ENCODE peak calls at places on chromosomes 16 and 17, in four cellular contexts. X, V, M and K are unnamed samples.

GRCh38 chr16:22425036-22425801 is 50.8 kb upstream of the CDR2 start:
- DNase-seq in X (no peak), V (no peak), M (no peak), K (no peak)

GRCh38 chr17:17896746-17897145 is 60.0 kb upstream of the SREBF1 start:
- DNase-seq in X (no peak), V (no peak), M (no peak), K (no peak)

GRCh38 chr17:32161506-32162365 is 19.4 kb downstream of the RHOT1 start:
- DNase-seq in X (no peak), V (no peak), M (no peak), K (no peak)

GRCh38 chr17:28745777-28746473 is 2.1 kb downstream of the TRAF4 start:
- DNase-seq in X (no peak), V (no peak), M (no peak), K (peak)

GRCh38 chr17:18224428-18225120 is 861 bp upstream of the LLGL1 start:
- DNase-seq in X (no peak), V (no peak), M (peak), K (no peak)

GRCh38 chr17:4170639-4171280 is 27.8 kb downstream of the CYB5D2 start:
- DNase-seq in X (no peak), V (no peak), M (no peak), K (no peak)

GRCh38 chr17:19709841-19710240 is 6.5 kb downstream of the SLC47A2 start:
- DNase-seq in X (no peak), V (no peak), M (no peak), K (no peak)

GRCh38 chr16:1183235-1183907 is 30.5 kb downstream of the CACNA1H start:
- DNase-seq in X (no peak), V (no peak), M (no peak), K (no peak)

GRCh38 chr16:83952587-83952939 is 477 bp upstream of the OSGIN1 start:
- DNase-seq in X (no peak), V (peak), M (no peak), K (no peak)

GRCh38 chr17:4492762-4493561 is 5.7 kb upstream of the SPNS2 start:
- DNase-seq in X (no peak), V (no peak), M (peak), K (no peak)

GRCh38 chr17:79842136-79842655 is 3.0 kb upstream of the CBX4 start:
- DNase-seq in X (no peak), V (no peak), M (no peak), K (no peak)

GRCh38 chr16:72811188-72811720 is 236.7 kb downstream of the ZFHX3 start:
- DNase-seq in X (no peak), V (no peak), M (no peak), K (no peak)

GRCh38 chr17:21677911-21678310 is 14.4 kb upstream of the KCNJ18 start:
- DNase-seq in X (no peak), V (no peak), M (no peak), K (no peak)

GRCh38 chr16:48481772-48482171 is 96.6 kb upstream of the SIAH1 start:
- DNase-seq in X (no peak), V (no peak), M (no peak), K (no peak)

GRCh38 chr16:48479319-48479718 is 94.1 kb upstream of the SIAH1 start:
- DNase-seq in X (no peak), V (no peak), M (no peak), K (no peak)

GRCh38 chr16:48478418-48478817 is 93.2 kb upstream of the SIAH1 start:
- DNase-seq in X (no peak), V (no peak), M (no peak), K (no peak)

DNA sequence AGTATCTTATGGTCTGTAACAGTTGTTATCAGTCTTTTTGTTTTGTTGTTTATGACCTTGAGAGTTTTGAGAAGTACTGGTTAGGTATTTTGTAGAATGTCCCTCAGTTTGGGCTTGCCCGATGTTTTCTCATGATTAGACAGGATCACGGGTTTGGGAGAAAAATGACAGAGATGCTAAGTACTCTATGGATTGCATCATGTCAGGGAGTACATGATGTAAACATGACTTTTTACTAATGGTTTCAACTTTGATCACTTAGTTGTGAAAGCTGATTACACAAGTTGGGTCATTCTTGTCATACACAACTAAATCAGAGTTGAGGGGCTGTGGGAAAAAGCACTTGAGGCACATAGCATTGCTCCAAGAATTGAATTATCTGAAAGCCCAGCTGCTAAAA is 94.7 kb upstream of the SIAH1 start:
- DNase-seq in X (no peak), V (no peak), M (peak), K (no peak)
- TF ChIP-seq JUND in X (no peak), V (no peak), M (peak), K (no peak)

DNA sequence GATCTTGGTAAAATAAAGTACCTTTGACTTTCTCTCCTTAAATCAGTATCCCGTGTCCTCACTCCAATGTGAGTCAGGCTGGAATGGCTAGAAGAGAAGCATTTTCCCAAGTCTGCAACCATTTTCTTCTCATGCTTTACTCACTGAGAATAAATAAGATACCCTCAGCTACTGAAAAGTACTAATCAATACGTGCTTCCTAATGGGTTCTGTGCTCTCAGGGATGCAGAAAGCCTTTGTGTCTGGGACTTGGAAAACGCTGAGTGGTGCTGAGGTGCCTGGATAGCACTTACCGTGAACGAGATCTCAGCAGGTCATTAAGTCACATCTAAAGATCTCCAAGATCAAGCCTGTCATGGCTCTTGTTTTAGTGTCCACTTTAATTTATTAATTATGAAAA is 672.3 kb upstream of the C16orf82 start:
- DNase-seq in X (no peak), V (no peak), M (no peak), K (no peak)
- TF ChIP-seq JUND in X (no peak), V (no peak), M (no peak), K (no peak)

DNA sequence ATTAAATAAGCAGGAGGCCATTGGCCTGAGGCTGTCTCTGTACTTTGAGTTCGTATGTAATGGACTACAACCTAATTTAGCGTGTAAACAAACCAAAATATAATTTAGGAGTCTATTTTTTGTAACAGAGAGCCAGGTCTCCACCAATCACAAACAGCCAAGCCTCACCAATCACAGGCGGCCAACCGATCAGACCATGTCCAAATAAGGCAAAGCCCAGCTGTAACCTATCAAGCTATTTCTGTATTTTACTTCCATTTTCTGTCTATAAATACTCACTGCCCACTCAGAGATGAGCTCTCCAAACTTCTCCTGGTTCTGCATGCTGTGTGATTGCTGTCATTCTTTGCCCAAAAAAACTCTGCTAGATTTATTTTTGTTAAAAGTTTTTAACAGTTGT is 322.7 kb downstream of the NPIPA8 start:
- DNase-seq in X (peak), V (no peak), M (no peak), K (no peak)
- TF ChIP-seq JUND in X (no peak), V (no peak), M (no peak), K (no peak)

DNA sequence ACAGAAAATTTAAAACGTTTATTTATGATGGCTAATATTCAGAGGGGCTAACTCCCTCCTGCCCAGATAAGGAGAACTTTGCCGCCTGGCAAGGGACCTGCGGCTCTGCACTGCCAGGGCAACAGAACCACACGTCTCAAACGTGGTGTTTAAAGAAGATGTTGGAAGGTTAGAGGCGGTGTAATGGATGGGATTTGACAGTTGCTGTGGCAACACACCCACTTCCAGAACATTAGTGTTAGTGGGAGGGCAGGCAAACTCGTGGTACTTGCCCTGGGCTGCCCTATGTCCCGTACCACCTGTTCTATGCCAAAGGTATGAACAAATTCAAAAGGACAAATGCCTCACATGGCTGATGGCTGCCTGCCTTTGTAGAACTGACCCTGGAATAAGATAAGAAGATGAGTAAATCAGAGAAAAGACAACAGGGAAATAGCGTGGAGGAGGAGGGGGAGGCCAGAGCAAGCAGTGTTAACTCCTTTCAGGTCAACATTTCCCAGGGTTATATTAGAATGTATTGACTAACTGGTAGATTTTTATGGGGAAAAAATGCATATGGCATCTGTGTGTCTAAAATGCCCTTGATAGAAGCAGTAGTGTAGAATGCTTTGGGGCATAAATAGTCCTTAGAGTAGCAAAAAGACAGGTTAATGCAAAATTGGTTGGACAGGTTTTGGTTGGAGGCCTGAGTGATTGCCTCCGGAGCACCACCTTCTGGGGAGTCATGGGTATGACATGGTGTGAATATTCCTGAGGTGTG is 30.8 kb downstream of the HLF start:
- DNase-seq in X (no peak), V (peak), M (peak), K (peak)
- TF ChIP-seq JUND in X (no peak), V (no peak), M (no peak), K (no peak)

GRCh38 chr17:50774225-50774803 is 7.0 kb upstream of the ANKRD40CL start:
- DNase-seq in X (no peak), V (no peak), M (no peak), K (no peak)
- TF ChIP-seq JUND in X (no peak), V (no peak), M (no peak), K (no peak)

DNA sequence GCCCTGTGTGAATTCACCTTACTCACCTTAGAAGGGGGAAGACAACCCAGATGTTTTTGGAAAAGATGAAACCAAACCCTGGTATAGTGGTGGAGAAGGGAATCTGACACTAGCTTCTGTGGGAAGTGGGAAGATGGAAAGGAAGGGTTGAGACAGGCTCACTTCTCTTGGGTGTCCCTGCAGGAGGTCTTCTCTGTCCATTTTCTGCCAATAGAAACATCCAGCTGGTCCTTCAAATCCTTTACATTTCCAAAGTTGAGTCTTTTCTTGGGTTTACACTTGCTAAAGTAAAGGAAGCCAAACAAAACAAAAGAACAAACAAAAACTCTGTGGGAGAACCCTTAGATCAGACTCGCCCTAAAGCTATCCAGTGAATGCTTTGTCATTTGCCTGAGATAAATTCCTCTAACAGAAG is 10.2 kb downstream of the HOXB1 start:
- DNase-seq in X (no peak), V (no peak), M (no peak), K (no peak)
- TF ChIP-seq JUND in X (no peak), V (no peak), M (no peak), K (no peak)

DNA sequence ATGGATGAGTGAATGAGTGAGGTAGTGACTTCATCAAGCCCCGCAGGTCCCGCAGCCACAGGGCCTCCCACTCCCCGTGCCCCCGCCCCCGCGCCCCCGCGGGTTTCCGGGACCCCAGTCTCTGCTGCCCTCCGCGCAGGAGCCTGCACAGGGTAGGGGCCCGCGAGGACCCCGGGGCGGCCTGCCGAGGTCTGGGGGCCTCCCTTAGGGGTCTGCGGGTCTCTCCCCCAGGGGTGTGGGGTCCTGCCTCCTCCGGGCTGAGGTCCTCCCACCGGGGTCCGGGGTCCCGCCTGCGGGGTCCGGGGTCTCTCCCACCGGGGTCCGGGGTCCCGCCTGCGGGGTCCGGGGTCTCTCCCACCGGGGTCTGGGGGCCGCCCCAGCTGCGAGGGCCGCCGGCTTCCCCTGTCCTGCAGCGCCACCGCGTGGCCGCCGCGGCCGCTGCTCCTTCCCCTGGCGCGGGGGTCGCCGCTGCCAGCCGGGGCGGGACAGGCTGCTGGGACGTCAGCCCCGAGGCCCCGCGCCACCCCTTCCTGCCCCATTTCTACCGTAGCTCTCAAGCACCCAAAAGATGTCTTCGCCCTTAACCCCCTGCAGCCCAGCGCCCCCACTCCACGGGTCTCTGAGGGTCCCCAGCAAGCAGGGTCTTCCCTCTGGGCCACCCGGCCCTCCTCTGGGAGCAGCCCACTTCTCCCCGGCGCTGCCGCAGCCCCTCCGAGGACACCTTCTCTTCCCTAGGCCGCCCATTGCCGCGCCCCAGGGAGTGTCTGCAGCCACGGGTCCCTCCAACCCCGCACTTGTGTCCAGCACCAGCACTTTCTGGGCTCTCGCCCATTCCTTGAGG is 10.4 kb upstream of the CHMP6 start:
- DNase-seq in X (no peak), V (no peak), M (no peak), K (no peak)
- TF ChIP-seq JUND in X (no peak), V (no peak), M (no peak), K (no peak)

DNA sequence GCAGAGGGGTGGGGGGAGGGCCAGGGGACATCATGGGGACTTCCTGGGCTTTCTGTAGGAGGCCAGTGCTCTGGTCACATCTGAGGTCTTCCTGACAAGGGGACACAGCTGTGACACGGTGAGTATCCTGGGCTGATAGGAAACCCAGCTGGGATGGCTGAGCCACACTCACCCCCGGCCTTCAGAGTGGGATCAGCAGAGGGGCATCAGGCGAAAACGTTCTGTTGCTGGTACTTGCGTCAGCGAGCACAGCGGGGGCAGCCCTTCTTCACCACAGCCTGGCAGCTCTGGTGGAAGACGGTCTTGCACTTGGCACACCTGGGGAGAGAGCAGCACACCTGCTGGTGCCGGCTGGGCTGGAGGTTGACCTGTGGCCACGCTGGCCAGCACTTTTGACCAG is 122.9 kb upstream of the SMURF2 start:
- DNase-seq in X (no peak), V (no peak), M (no peak), K (no peak)
- TF ChIP-seq JUND in X (no peak), V (no peak), M (no peak), K (no peak)

DNA sequence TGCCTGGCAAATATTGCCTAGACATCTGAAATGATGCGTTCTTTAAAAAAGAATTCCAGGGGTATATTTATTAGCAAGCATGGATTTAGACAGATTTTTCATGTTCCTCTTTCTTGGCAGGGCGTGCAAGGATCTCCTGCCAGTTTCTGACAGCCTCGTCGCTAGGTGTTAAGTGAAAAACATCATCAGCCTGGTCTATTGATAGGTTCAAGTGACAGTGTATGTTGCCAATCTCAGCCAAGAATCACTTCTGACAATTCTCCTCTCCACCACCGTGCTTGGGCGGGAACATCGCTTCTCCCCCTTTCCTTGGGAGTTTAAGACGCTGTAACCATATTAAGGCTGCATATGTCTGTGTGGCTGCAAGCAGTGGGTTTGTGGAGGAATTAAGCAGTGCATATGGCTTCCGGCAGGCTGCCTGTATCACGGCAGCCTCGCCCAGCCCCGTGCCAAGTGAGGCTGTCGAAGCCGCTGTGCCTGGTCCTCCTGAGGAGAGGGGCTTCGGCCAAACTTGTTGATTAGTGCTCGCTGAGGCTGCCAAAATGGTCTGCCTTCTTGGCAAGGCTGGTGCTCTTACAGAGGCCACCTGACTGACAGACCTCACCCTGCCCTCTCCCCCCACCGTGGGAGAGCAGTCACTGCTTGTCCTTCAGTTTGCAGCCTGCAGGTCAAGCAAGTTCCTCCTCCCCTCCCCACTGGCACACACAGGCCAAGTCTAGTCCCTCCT is 132.1 kb upstream of the MPHOSPH6 start:
- DNase-seq in X (no peak), V (no peak), M (no peak), K (no peak)
- TF ChIP-seq JUND in X (no peak), V (no peak), M (no peak), K (no peak)